ENCODE peak calls at places on chromosomes 4 and X, in five cellular contexts. Y is K562, G is lower lobe of right lung, Q is brain microvascular endothelial cell, O is adrenal gland. J is an unnamed sample.

GRCh38 chr4:56662782-56663468 is 18.2 kb downstream of the HOPX start:
- DNase-seq in Y (no peak), G (no peak), Q (no peak), O (no peak), J (no peak)

GRCh38 chr4:137819964-137820383 is 287.7 kb upstream of the PCDH18 start:
- DNase-seq in Y (no peak), G (no peak), Q (peak), O (no peak), J (no peak)

GRCh38 chr4:179751669-179752068 is 2309.4 kb upstream of the AGA start:
- DNase-seq in Y (no peak), G (no peak), Q (no peak), O (no peak), J (no peak)

GRCh38 chr4:78627966-78628678 is 76.6 kb downstream of the ANXA3 start:
- DNase-seq in Y (no peak), G (no peak), Q (no peak), O (no peak), J (no peak)

GRCh38 chrX:68711845-68712244 is 64.4 kb downstream of the STARD8 start:
- DNase-seq in Y (no peak), G (no peak), Q (no peak), O (no peak), J (no peak)

GRCh38 chrX:30373951-30374350 is 64.8 kb upstream of the NR0B1 start:
- DNase-seq in Y (no peak), G (no peak), Q (no peak), O (no peak), J (no peak)

GRCh38 chrX:68721546-68721945 is 74.1 kb downstream of the STARD8 start:
- DNase-seq in Y (no peak), G (no peak), Q (no peak), O (no peak), J (no peak)

GRCh38 chr4:66097271-66097670 is 427.0 kb upstream of the EPHA5 start:
- DNase-seq in Y (no peak), G (no peak), Q (no peak), O (no peak), J (no peak)

GRCh38 chr4:38872620-38873019 is 5.0 kb downstream of the FAM114A1 start:
- DNase-seq in Y (no peak), G (no peak), Q (peak), O (no peak), J (no peak)

GRCh38 chrX:124426273-124426672 is 79.9 kb downstream of the SH2D1A start:
- DNase-seq in Y (no peak), G (no peak), Q (no peak), O (no peak), J (no peak)

GRCh38 chr4:52946811-52947210 is 84.7 kb downstream of the RASL11B start:
- DNase-seq in Y (no peak), G (no peak), Q (no peak), O (peak), J (no peak)

GRCh38 chrX:41922125-41922521 is 1.2 kb downstream of the CASK start:
- DNase-seq in Y (no peak), G (no peak), Q (peak), O (no peak), J (no peak)

GRCh38 chr4:107083-107443 is 17.2 kb upstream of the ZNF718 start:
- DNase-seq in Y (no peak), G (no peak), Q (no peak), O (no peak), J (no peak)

GRCh38 chr4:10738826-10739489 is 54.4 kb upstream of the CLNK start:
- DNase-seq in Y (no peak), G (no peak), Q (peak), O (no peak), J (no peak)

GRCh38 chr4:169823685-169824084 is 65.9 kb upstream of the HPF1 start:
- DNase-seq in Y (peak), G (no peak), Q (peak), O (no peak), J (no peak)

GRCh38 chrX:71578253-71579135 is at the start of gene GCNA:
- DNase-seq in Y (no peak), G (no peak), Q (no peak), O (no peak), J (no peak)

GRCh38 chr4:116361782-116362181 is 723.6 kb downstream of the TRAM1L1 start:
- DNase-seq in Y (no peak), G (no peak), Q (no peak), O (no peak), J (no peak)

GRCh38 chr4:39706334-39706733 is 8.4 kb downstream of the UBE2K start:
- DNase-seq in Y (no peak), G (no peak), Q (peak), O (peak), J (no peak)

GRCh38 chr4:37879365-37879764 is 11.5 kb upstream of the TBC1D1 start:
- DNase-seq in Y (no peak), G (no peak), Q (no peak), O (no peak), J (no peak)

GRCh38 chr4:48109413-48110263 is 24.4 kb downstream of the TXK start:
- DNase-seq in Y (no peak), G (no peak), Q (peak), O (no peak), J (no peak)

GRCh38 chrX:83260288-83260687 is 247.8 kb upstream of the POU3F4 start:
- DNase-seq in Y (no peak), G (no peak), Q (no peak), O (no peak), J (no peak)

GRCh38 chr4:44056721-44057151 is 391.9 kb downstream of the KCTD8 start:
- DNase-seq in Y (no peak), G (no peak), Q (no peak), O (no peak), J (no peak)
- H3K27ac ChIP-seq in Y (no peak), G (no peak), Q (no peak), O (no peak), J (no peak)

GRCh38 chrX:16547644-16548043 is 102.3 kb upstream of the S100G start:
- DNase-seq in Y (no peak), G (no peak), Q (no peak), O (no peak), J (no peak)

GRCh38 chrX:16544969-16545368 is 105.0 kb upstream of the S100G start:
- DNase-seq in Y (no peak), G (no peak), Q (no peak), O (no peak), J (no peak)
- H3K27ac ChIP-seq in Y (no peak), G (no peak), Q (no peak), O (no peak), J (no peak)

GRCh38 chr4:7956306-7957112 is 16.8 kb upstream of the AFAP1 start:
- DNase-seq in Y (no peak), G (no peak), Q (no peak), O (peak), J (no peak)
- H3K27ac ChIP-seq in Y (no peak), G (no peak), Q (no peak), O (no peak), J (peak)

GRCh38 chrX:136767104-136767941 is 13.4 kb downstream of the ARHGEF6 start:
- DNase-seq in Y (peak), G (peak), Q (peak), O (peak), J (peak)

GRCh38 chrX:136764206-136764605 is 16.5 kb downstream of the ARHGEF6 start:
- DNase-seq in Y (no peak), G (no peak), Q (no peak), O (no peak), J (no peak)

GRCh38 chrX:136768469-136769084 is 12.2 kb downstream of the ARHGEF6 start:
- DNase-seq in Y (peak), G (peak), Q (peak), O (peak), J (no peak)

GRCh38 chrX:136766785-136767103 is 14.0 kb downstream of the ARHGEF6 start:
- DNase-seq in Y (no peak), G (no peak), Q (no peak), O (no peak), J (no peak)

DNA sequence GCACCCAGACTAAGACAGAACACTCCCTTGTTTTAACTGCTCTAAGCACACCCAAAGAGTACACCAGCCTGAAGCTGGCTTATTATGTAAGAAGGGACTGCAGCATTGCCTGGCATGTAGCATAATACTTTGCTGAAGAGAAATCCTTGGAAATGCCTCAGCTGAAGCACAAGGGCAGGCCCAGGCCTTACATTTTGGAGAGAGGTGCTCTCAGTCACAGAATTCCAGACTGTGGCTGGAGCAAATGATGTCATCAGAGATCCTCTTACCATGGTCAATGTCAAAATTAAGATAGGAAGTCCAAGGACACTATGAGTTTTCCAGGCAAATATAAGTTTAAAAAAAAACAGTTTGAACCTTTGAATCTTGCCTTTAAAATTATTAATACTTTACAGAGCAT is 14.8 kb downstream of the ARHGEF6 start:
- DNase-seq in Y (no peak), G (no peak), Q (no peak), O (peak), J (no peak)
- H3K27ac ChIP-seq in Y (no peak), G (peak), Q (no peak), O (no peak), J (no peak)

GRCh38 chr4:7411491-7411890 is 23.2 kb downstream of the PSAPL1 start:
- DNase-seq in Y (no peak), G (no peak), Q (no peak), O (no peak), J (no peak)
- H3K27ac ChIP-seq in Y (no peak), G (no peak), Q (no peak), O (no peak), J (no peak)

GRCh38 chrX:106730385-106730784 is 3.9 kb downstream of the RNF128 start:
- DNase-seq in Y (no peak), G (no peak), Q (no peak), O (no peak), J (no peak)

GRCh38 chrX:106731590-106731989 is 5.1 kb downstream of the RNF128 start:
- DNase-seq in Y (no peak), G (no peak), Q (no peak), O (no peak), J (no peak)

GRCh38 chrX:106740193-106740780 is 13.8 kb downstream of the RNF128 start:
- DNase-seq in Y (no peak), G (no peak), Q (no peak), O (peak), J (no peak)

GRCh38 chrX:106734827-106735226 is 8.3 kb downstream of the RNF128 start:
- DNase-seq in Y (no peak), G (no peak), Q (no peak), O (no peak), J (no peak)
- H3K27ac ChIP-seq in Y (no peak), G (no peak), Q (no peak), O (no peak), J (no peak)

DNA sequence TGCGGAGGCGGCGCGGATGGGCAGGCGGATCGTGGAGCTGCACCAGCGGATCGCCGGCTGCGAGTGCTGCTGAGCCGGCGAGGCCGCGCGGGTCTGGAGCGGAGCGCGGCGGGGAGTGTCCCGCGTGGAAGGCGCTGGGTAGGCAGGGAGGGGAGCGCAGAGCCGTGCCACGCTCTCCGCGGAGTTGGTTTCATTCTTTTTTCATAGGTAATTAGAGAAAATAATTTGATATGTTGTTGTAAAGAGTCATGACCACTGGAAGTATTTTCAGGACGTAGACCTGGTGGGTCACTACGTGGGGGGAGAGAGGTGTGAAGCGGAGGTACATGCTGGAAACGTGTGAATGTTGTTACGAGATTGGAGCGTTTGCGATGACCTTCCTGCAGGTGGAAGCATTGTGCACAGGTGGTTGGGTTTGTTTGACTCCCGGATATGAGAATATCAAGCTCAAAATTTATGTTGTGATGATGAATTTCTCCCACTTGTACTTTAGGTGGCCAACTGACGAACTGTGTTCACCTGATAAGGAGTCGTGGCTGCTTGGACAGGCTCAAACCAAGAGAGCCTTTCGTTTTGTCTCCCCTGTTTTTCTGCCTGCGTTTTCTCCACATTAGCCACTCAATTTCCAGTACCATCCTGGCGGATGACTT is 19.1 kb upstream of the S100P start:
- DNase-seq in Y (peak), G (no peak), Q (peak), O (peak), J (no peak)
- H3K27ac ChIP-seq in Y (peak), G (peak), Q (no peak), O (no peak), J (no peak)

GRCh38 chr4:112114452-112114851 is 30.8 kb upstream of the FAM241A start:
- DNase-seq in Y (no peak), G (no peak), Q (no peak), O (no peak), J (no peak)

GRCh38 chr4:112111306-112111705 is 33.9 kb upstream of the FAM241A start:
- DNase-seq in Y (no peak), G (no peak), Q (no peak), O (no peak), J (no peak)

GRCh38 chr4:112109455-112110425 is 35.5 kb upstream of the FAM241A start:
- DNase-seq in Y (no peak), G (no peak), Q (peak), O (no peak), J (no peak)

GRCh38 chr4:112113786-112114185 is 31.5 kb upstream of the FAM241A start:
- DNase-seq in Y (no peak), G (no peak), Q (no peak), O (no peak), J (no peak)

DNA sequence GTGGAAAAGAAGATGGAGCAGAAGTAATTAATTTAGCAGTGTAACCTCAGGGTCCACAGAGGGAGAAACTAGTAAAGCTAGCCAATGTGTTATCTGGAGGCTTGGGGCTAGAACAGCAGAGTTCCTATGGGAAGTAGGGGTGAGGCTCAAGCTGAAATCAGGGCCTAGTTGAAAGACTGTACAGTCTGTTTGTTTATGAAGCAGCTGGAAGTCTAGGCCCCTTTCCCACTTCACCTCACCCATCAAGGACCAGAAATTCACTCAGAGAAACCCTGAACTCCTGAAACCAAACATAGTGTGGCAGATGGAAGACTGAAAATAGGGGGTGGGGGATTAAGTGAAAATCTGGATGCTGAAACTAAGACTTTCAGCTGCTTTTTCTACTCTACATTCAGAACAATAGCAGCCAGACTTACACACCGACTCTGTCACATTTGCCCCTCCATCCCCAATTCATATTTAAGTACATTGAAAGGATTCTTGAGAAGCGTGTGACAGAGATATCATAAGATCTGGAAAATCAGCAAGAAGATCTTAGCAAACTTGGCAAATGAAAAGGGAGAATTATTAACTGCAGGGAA is 32.6 kb upstream of the FAM241A start:
- DNase-seq in Y (no peak), G (no peak), Q (no peak), O (no peak), J (no peak)
- H3K27ac ChIP-seq in Y (no peak), G (peak), Q (no peak), O (no peak), J (no peak)

GRCh38 chr4:42445038-42445437 is 47.8 kb downstream of the SHISA3 start:
- DNase-seq in Y (no peak), G (no peak), Q (no peak), O (no peak), J (no peak)
- H3K27ac ChIP-seq in Y (no peak), G (no peak), Q (no peak), O (no peak), J (no peak)

GRCh38 chr4:119030536-119030890 is 105.1 kb upstream of the MYOZ2 start:
- DNase-seq in Y (no peak), G (no peak), Q (no peak), O (no peak), J (no peak)
- H3K27ac ChIP-seq in Y (no peak), G (no peak), Q (no peak), O (no peak), J (no peak)

J was measured in caudate nucleus.